ENCODE peak calls at places on chromosomes 16 and 17, in nine cellular contexts. One of them, this sample, is unnamed.
A peak's percentile ranks its signal among the peaks of the same experiment; 100 is the strongest.

GRCh38 chr17:65346166-65346565 is 209.0 kb downstream of the RGS9 start:
- DNase-seq in gastrocnemius medialis: no peak
- DNase-seq in endothelial cell: no peak
- DNase-seq in K562: no peak
- DNase-seq in nephron progenitor cell: no peak
- DNase-seq in AG10803: no peak
- DNase-seq in CD4-positive, alpha-beta T cell: no peak
- DNase-seq in GM12878: no peak
- DNase-seq in fibroblast of villous mesenchyme: no peak
- DNase-seq in this sample: no peak

GRCh38 chr17:58276423-58276822 is 4.3 kb downstream of the MPO start:
- DNase-seq in AG10803: no peak
- DNase-seq in CD4-positive, alpha-beta T cell: no peak
- DNase-seq in K562: no peak
- DNase-seq in endothelial cell: no peak
- DNase-seq in nephron progenitor cell: no peak
- DNase-seq in fibroblast of villous mesenchyme: no peak
- DNase-seq in GM12878: no peak
- DNase-seq in gastrocnemius medialis: no peak
- DNase-seq in this sample: no peak

GRCh38 chr16:17947165-17947564 is 389.4 kb downstream of the NPIPA8 start:
- DNase-seq in nephron progenitor cell: no peak
- DNase-seq in gastrocnemius medialis: no peak
- DNase-seq in CD4-positive, alpha-beta T cell: no peak
- DNase-seq in AG10803: no peak
- DNase-seq in GM12878: no peak
- DNase-seq in endothelial cell: no peak
- DNase-seq in fibroblast of villous mesenchyme: no peak
- DNase-seq in K562: no peak
- DNase-seq in this sample: no peak

GRCh38 chr17:47305302-47305923 is 18.3 kb upstream of the EFCAB13 start:
- DNase-seq in K562: no peak
- DNase-seq in fibroblast of villous mesenchyme: peak; percentile 86
- DNase-seq in endothelial cell: no peak
- DNase-seq in gastrocnemius medialis: no peak
- DNase-seq in GM12878: no peak
- DNase-seq in AG10803: peak; percentile 98
- DNase-seq in nephron progenitor cell: no peak
- DNase-seq in CD4-positive, alpha-beta T cell: no peak
- DNase-seq in this sample: no peak

GRCh38 chr17:2089021-2089422 is 34.1 kb downstream of the HIC1 start:
- DNase-seq in GM12878: no peak
- DNase-seq in endothelial cell: no peak
- DNase-seq in K562: peak; percentile 19
- DNase-seq in CD4-positive, alpha-beta T cell: no peak
- DNase-seq in AG10803: peak; percentile 58
- DNase-seq in nephron progenitor cell: no peak
- DNase-seq in gastrocnemius medialis: no peak
- DNase-seq in fibroblast of villous mesenchyme: peak; percentile 81
- DNase-seq in this sample: no peak

GRCh38 chr16:50709061-50709695 is 15.8 kb downstream of the NOD2 start:
- DNase-seq in CD4-positive, alpha-beta T cell: no peak
- DNase-seq in endothelial cell: no peak
- DNase-seq in GM12878: no peak
- DNase-seq in gastrocnemius medialis: no peak
- DNase-seq in K562: no peak
- DNase-seq in fibroblast of villous mesenchyme: no peak
- DNase-seq in AG10803: no peak
- DNase-seq in nephron progenitor cell: no peak
- DNase-seq in this sample: no peak

GRCh38 chr16:66196770-66197169 is 169.7 kb upstream of the CDH5 start:
- DNase-seq in gastrocnemius medialis: no peak
- DNase-seq in fibroblast of villous mesenchyme: no peak
- DNase-seq in endothelial cell: no peak
- DNase-seq in nephron progenitor cell: no peak
- DNase-seq in GM12878: no peak
- DNase-seq in K562: no peak
- DNase-seq in AG10803: no peak
- DNase-seq in CD4-positive, alpha-beta T cell: no peak
- DNase-seq in this sample: no peak

GRCh38 chr17:2232244-2232638 is 71.3 kb downstream of the SMG6 start:
- DNase-seq in endothelial cell: no peak
- DNase-seq in gastrocnemius medialis: no peak
- DNase-seq in CD4-positive, alpha-beta T cell: no peak
- DNase-seq in AG10803: peak; percentile 95
- DNase-seq in nephron progenitor cell: no peak
- DNase-seq in GM12878: no peak
- DNase-seq in K562: no peak
- DNase-seq in fibroblast of villous mesenchyme: peak; percentile 85
- DNase-seq in this sample: no peak

GRCh38 chr16:68408428-68408827 is 39.9 kb downstream of the SMPD3 start:
- DNase-seq in CD4-positive, alpha-beta T cell: no peak
- DNase-seq in gastrocnemius medialis: no peak
- DNase-seq in K562: no peak
- DNase-seq in nephron progenitor cell: no peak
- DNase-seq in AG10803: no peak
- DNase-seq in GM12878: no peak
- DNase-seq in fibroblast of villous mesenchyme: no peak
- DNase-seq in endothelial cell: no peak
- DNase-seq in this sample: no peak

GRCh38 chr16:47779201-47780016 is 318.3 kb downstream of the PHKB start:
- DNase-seq in K562: no peak
- DNase-seq in AG10803: peak; percentile 15
- DNase-seq in endothelial cell: no peak
- DNase-seq in CD4-positive, alpha-beta T cell: no peak
- DNase-seq in GM12878: peak; percentile 5
- DNase-seq in fibroblast of villous mesenchyme: peak; percentile 42
- DNase-seq in gastrocnemius medialis: no peak
- DNase-seq in nephron progenitor cell: no peak
- DNase-seq in this sample: no peak

GRCh38 chr17:37740861-37741260 is 4.0 kb downstream of the HNF1B start:
- DNase-seq in GM12878: no peak
- DNase-seq in nephron progenitor cell: no peak
- DNase-seq in endothelial cell: no peak
- DNase-seq in fibroblast of villous mesenchyme: no peak
- DNase-seq in CD4-positive, alpha-beta T cell: no peak
- DNase-seq in gastrocnemius medialis: no peak
- DNase-seq in AG10803: no peak
- DNase-seq in K562: no peak
- DNase-seq in this sample: no peak

GRCh38 chr17:37737971-37738370 is 6.9 kb downstream of the HNF1B start:
- DNase-seq in CD4-positive, alpha-beta T cell: no peak
- DNase-seq in AG10803: peak; percentile 72
- DNase-seq in nephron progenitor cell: no peak
- DNase-seq in gastrocnemius medialis: no peak
- DNase-seq in fibroblast of villous mesenchyme: no peak
- DNase-seq in GM12878: no peak
- DNase-seq in endothelial cell: no peak
- DNase-seq in K562: no peak
- DNase-seq in this sample: no peak

GRCh38 chr17:37736428-37736827 is 8.4 kb downstream of the HNF1B start:
- DNase-seq in K562: no peak
- DNase-seq in gastrocnemius medialis: no peak
- DNase-seq in GM12878: no peak
- DNase-seq in CD4-positive, alpha-beta T cell: no peak
- DNase-seq in endothelial cell: no peak
- DNase-seq in AG10803: no peak
- DNase-seq in nephron progenitor cell: no peak
- DNase-seq in fibroblast of villous mesenchyme: no peak
- DNase-seq in this sample: no peak

GRCh38 chr17:37735165-37735564 is 9.7 kb downstream of the HNF1B start:
- DNase-seq in AG10803: no peak
- DNase-seq in nephron progenitor cell: no peak
- DNase-seq in GM12878: no peak
- DNase-seq in K562: no peak
- DNase-seq in fibroblast of villous mesenchyme: no peak
- DNase-seq in endothelial cell: no peak
- DNase-seq in gastrocnemius medialis: no peak
- DNase-seq in CD4-positive, alpha-beta T cell: no peak
- DNase-seq in this sample: no peak

DNA sequence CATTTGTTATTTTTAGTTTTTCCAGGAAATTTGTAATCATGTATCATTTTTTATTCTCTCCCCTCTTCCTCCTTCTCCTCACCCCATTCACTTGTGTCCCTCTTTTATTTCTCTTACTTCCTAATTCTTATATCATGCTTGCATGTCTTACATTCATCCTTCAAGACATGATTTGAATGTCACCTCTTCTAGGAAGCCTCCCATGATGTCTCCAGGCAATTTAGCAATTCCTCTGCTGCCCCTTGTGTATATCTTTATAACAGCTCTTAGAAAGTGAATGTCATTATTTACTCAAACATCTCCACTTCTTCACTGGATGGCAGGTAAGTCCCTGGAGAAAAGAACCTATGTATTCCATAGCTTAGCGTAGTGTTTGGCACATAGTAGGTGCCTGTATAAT is 7.8 kb downstream of the HNF1B start:
- DNase-seq in fibroblast of villous mesenchyme: no peak
- DNase-seq in K562: no peak
- DNase-seq in AG10803: no peak
- DNase-seq in GM12878: no peak
- DNase-seq in nephron progenitor cell: no peak
- DNase-seq in gastrocnemius medialis: no peak
- DNase-seq in endothelial cell: no peak
- DNase-seq in CD4-positive, alpha-beta T cell: no peak
- DNase-seq in this sample: no peak
- TF ChIP-seq CTCF in fibroblast of villous mesenchyme: no peak
- TF ChIP-seq CTCF in K562: peak; percentile 19
- TF ChIP-seq CTCF in AG10803: peak; percentile 23
- TF ChIP-seq CTCF in GM12878: peak; percentile 19
- TF ChIP-seq CTCF in nephron progenitor cell: no peak
- TF ChIP-seq CTCF in gastrocnemius medialis: no peak
- TF ChIP-seq CTCF in endothelial cell: no peak
- TF ChIP-seq CTCF in CD4-positive, alpha-beta T cell: no peak
- TF ChIP-seq CTCF in this sample: peak; percentile 58

GRCh38 chr16:3459401-3460090 is 16.1 kb downstream of the NAA60 start:
- DNase-seq in K562: peak; percentile 53
- DNase-seq in nephron progenitor cell: no peak
- DNase-seq in GM12878: no peak
- DNase-seq in fibroblast of villous mesenchyme: no peak
- DNase-seq in endothelial cell: no peak
- DNase-seq in CD4-positive, alpha-beta T cell: peak; percentile 20
- DNase-seq in AG10803: no peak
- DNase-seq in gastrocnemius medialis: no peak
- DNase-seq in this sample: no peak

GRCh38 chr16:3458852-3459361 is 15.4 kb downstream of the NAA60 start:
- DNase-seq in GM12878: no peak
- DNase-seq in nephron progenitor cell: no peak
- DNase-seq in K562: no peak
- DNase-seq in CD4-positive, alpha-beta T cell: no peak
- DNase-seq in gastrocnemius medialis: no peak
- DNase-seq in AG10803: peak; percentile 28
- DNase-seq in endothelial cell: no peak
- DNase-seq in fibroblast of villous mesenchyme: peak; percentile 67
- DNase-seq in this sample: no peak

GRCh38 chr16:3460585-3460984 is 17.1 kb downstream of the NAA60 start:
- DNase-seq in endothelial cell: no peak
- DNase-seq in gastrocnemius medialis: no peak
- DNase-seq in nephron progenitor cell: no peak
- DNase-seq in AG10803: no peak
- DNase-seq in fibroblast of villous mesenchyme: no peak
- DNase-seq in GM12878: no peak
- DNase-seq in CD4-positive, alpha-beta T cell: no peak
- DNase-seq in K562: no peak
- DNase-seq in this sample: no peak

GRCh38 chr16:3460121-3460520 is 16.6 kb downstream of the NAA60 start:
- DNase-seq in AG10803: no peak
- DNase-seq in CD4-positive, alpha-beta T cell: no peak
- DNase-seq in K562: no peak
- DNase-seq in gastrocnemius medialis: no peak
- DNase-seq in endothelial cell: no peak
- DNase-seq in GM12878: no peak
- DNase-seq in fibroblast of villous mesenchyme: peak; percentile 84
- DNase-seq in nephron progenitor cell: no peak
- DNase-seq in this sample: no peak

GRCh38 chr16:3461120-3461519 is 17.6 kb downstream of the NAA60 start:
- DNase-seq in fibroblast of villous mesenchyme: no peak
- DNase-seq in gastrocnemius medialis: no peak
- DNase-seq in endothelial cell: no peak
- DNase-seq in AG10803: no peak
- DNase-seq in GM12878: no peak
- DNase-seq in CD4-positive, alpha-beta T cell: peak; percentile 47
- DNase-seq in K562: no peak
- DNase-seq in nephron progenitor cell: no peak
- DNase-seq in this sample: no peak
- TF ChIP-seq CTCF in fibroblast of villous mesenchyme: no peak
- TF ChIP-seq CTCF in gastrocnemius medialis: no peak
- TF ChIP-seq CTCF in endothelial cell: no peak
- TF ChIP-seq CTCF in AG10803: no peak
- TF ChIP-seq CTCF in GM12878: peak; percentile 46
- TF ChIP-seq CTCF in CD4-positive, alpha-beta T cell: no peak
- TF ChIP-seq CTCF in K562: no peak
- TF ChIP-seq CTCF in nephron progenitor cell: no peak
- TF ChIP-seq CTCF in this sample: no peak

DNA sequence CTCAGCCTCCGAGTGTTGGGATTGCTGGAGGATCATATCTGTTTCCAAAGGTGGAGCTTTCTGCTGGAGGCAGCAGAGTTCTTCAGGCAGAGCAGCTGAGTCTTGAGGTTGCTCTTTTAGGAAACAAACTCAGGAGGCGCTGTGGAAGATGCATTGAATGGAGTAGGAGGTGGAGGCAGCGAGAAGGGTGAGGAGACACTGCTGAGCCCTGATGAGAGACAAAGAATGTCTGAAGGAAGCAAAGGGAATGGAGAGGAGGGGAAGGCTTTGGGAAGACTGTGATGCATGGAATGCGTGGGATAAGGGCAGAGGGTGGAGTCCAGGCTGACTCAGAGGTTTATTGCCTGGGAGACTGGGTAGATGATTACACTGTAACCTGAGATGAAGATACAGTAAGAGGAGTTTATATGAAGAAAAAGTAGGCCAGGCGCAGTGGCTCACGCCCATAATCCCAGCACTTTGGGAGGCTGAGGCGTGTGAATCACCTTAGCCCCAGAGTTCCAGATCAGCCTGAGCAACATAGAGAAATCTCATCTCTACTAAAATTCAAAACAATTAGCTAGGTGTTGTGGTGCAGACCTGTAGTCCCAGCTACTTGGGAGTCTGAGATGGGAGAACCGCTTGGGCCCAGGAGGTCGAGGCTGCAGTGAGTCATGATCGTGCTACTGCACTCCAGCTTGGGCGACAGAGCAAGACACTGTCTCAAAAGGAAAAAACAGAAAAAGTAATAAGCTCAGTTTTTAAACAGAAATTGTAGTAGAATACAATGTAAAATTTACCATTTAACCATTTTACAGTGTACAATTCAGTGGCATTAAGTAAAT is 17.8 kb upstream of the TMEM219 start:
- DNase-seq in fibroblast of villous mesenchyme: peak; percentile 99
- DNase-seq in GM12878: no peak
- DNase-seq in endothelial cell: no peak
- DNase-seq in nephron progenitor cell: peak; percentile 28
- DNase-seq in CD4-positive, alpha-beta T cell: no peak
- DNase-seq in K562: peak; percentile 74
- DNase-seq in AG10803: peak; percentile 98
- DNase-seq in gastrocnemius medialis: no peak
- DNase-seq in this sample: no peak
- TF ChIP-seq CTCF in fibroblast of villous mesenchyme: peak; percentile 53
- TF ChIP-seq CTCF in GM12878: no peak
- TF ChIP-seq CTCF in endothelial cell: no peak
- TF ChIP-seq CTCF in nephron progenitor cell: no peak
- TF ChIP-seq CTCF in CD4-positive, alpha-beta T cell: no peak
- TF ChIP-seq CTCF in K562: peak; percentile 73
- TF ChIP-seq CTCF in AG10803: peak; percentile 57
- TF ChIP-seq CTCF in gastrocnemius medialis: no peak
- TF ChIP-seq CTCF in this sample: peak; percentile 77

GRCh38 chr16:14202697-14203096 is 131.6 kb downstream of the MRTFB start:
- DNase-seq in GM12878: no peak
- DNase-seq in CD4-positive, alpha-beta T cell: no peak
- DNase-seq in endothelial cell: no peak
- DNase-seq in K562: peak; percentile 16
- DNase-seq in fibroblast of villous mesenchyme: peak; percentile 30
- DNase-seq in AG10803: no peak
- DNase-seq in nephron progenitor cell: no peak
- DNase-seq in gastrocnemius medialis: no peak
- DNase-seq in this sample: no peak
- TF ChIP-seq CTCF in GM12878: no peak
- TF ChIP-seq CTCF in CD4-positive, alpha-beta T cell: no peak
- TF ChIP-seq CTCF in endothelial cell: peak; percentile 48
- TF ChIP-seq CTCF in K562: no peak
- TF ChIP-seq CTCF in fibroblast of villous mesenchyme: peak; percentile 46
- TF ChIP-seq CTCF in AG10803: peak; percentile 33
- TF ChIP-seq CTCF in nephron progenitor cell: peak; percentile 27
- TF ChIP-seq CTCF in gastrocnemius medialis: peak; percentile 47
- TF ChIP-seq CTCF in this sample: peak; percentile 46

This sample was measured in chondrocyte.